ENCODE peak calls at places on chromosomes 6 and 20, in four cellular contexts. E is activated B cell treated with CpG ODN at 0.5 μM for 24 hours, L is GM20000, P is fibroblast of the aortic adventitia. D is an unnamed sample.

GRCh38 chr6:90790696-90791095 is 203.8 kb upstream of the MAP3K7 start:
- DNase-seq in P (peak), E (no peak), L (no peak), D (no peak)

GRCh38 chr6:79077680-79078056 is 386 bp downstream of the PHIP start:
- DNase-seq in E (no peak), P (no peak), L (peak), D (no peak)

GRCh38 chr20:21166801-21167200 is 40.9 kb downstream of the KIZ start:
- DNase-seq in P (no peak), L (no peak), E (no peak), D (no peak)

GRCh38 chr6:5590187-5590586 is 328.9 kb downstream of the FARS2 start:
- DNase-seq in P (no peak), L (no peak), E (no peak), D (no peak)

GRCh38 chr20:6632187-6632586 is 135.3 kb upstream of the BMP2 start:
- DNase-seq in L (no peak), P (no peak), E (no peak), D (no peak)

GRCh38 chr6:6704423-6705060 is 116.0 kb downstream of the LY86 start:
- DNase-seq in L (no peak), E (no peak), P (no peak), D (no peak)

GRCh38 chr6:54053893-54054391 is 57.3 kb upstream of the MLIP start:
- DNase-seq in L (no peak), P (peak), E (no peak), D (no peak)

GRCh38 chr6:136523196-136523595 is 27.0 kb downstream of the MAP7 start:
- DNase-seq in E (no peak), L (no peak), P (no peak), D (no peak)

GRCh38 chr20:58810879-58811250 is 39.8 kb downstream of the GNAS-AS1 start:
- DNase-seq in L (no peak), E (no peak), P (no peak), D (no peak)

GRCh38 chr6:113980937-113981554 is 10.1 kb upstream of the HDAC2 start:
- DNase-seq in L (peak), P (peak), E (no peak), D (no peak)

GRCh38 chr6:109816452-109817374 is 125.6 kb downstream of the FIG4 start:
- DNase-seq in L (no peak), P (no peak), E (no peak), D (no peak)

GRCh38 chr6:129680633-129681032 is 29.3 kb downstream of the ARHGAP18 start:
- DNase-seq in P (peak), L (no peak), E (no peak), D (no peak)

GRCh38 chr20:14334306-14334930 is 3.0 kb downstream of the FLRT3 start:
- DNase-seq in L (no peak), E (no peak), P (peak), D (peak)

GRCh38 chr6:168355716-168356522 is 36.3 kb upstream of the DACT2 start:
- DNase-seq in P (peak), E (no peak), L (no peak), D (peak)
- TF ChIP-seq CTCF in P (peak), E (no peak), L (no peak), D (peak)

GRCh38 chr6:20424679-20425078 is 23.0 kb downstream of the E2F3 start:
- DNase-seq in P (peak), E (no peak), L (no peak), D (no peak)

GRCh38 chr6:20432692-20433091 is 31.0 kb downstream of the E2F3 start:
- DNase-seq in P (no peak), E (no peak), L (no peak), D (no peak)

GRCh38 chr6:20433321-20433720 is 31.6 kb downstream of the E2F3 start:
- DNase-seq in E (no peak), P (no peak), L (no peak), D (no peak)

GRCh38 chr6:20426177-20427082 is 24.8 kb downstream of the E2F3 start:
- DNase-seq in P (no peak), E (no peak), L (no peak), D (no peak)

DNA sequence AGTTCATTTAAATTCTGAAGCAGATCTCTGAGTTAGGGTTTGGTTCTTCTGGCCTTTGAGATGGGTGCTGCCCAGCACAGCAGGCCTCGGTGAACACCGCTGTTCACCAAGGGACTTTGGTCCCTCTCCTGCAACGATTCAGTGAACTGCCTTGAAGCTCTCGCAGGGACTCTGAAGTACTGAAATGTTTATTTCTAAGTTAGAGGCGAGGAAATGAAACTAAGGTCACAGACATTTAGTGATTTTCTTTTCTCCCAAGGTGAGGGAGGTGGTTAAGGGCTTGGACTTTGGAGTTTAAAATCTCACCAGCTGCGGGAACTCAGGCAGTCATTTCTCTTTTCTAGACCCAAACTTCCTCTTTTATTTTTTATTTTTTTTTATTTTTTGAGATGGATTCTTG is 26.2 kb downstream of the E2F3 start:
- DNase-seq in E (no peak), L (peak), P (no peak), D (no peak)
- TF ChIP-seq CTCF in E (no peak), L (no peak), P (no peak), D (no peak)

GRCh38 chr6:14932485-14933178 is 313.2 kb upstream of the JARID2 start:
- DNase-seq in P (no peak), E (no peak), L (no peak), D (no peak)
- TF ChIP-seq CTCF in P (no peak), E (no peak), L (no peak), D (no peak)

GRCh38 chr6:167208819-167209576 is 51.2 kb upstream of the GPR31 start:
- DNase-seq in L (no peak), E (no peak), P (no peak), D (no peak)
- TF ChIP-seq CTCF in L (no peak), E (no peak), P (no peak), D (no peak)

GRCh38 chr6:37940074-37940847 is 120.7 kb downstream of the ZFAND3 start:
- DNase-seq in L (no peak), P (peak), E (no peak), D (no peak)
- TF ChIP-seq CTCF in L (no peak), P (no peak), E (no peak), D (no peak)

DNA sequence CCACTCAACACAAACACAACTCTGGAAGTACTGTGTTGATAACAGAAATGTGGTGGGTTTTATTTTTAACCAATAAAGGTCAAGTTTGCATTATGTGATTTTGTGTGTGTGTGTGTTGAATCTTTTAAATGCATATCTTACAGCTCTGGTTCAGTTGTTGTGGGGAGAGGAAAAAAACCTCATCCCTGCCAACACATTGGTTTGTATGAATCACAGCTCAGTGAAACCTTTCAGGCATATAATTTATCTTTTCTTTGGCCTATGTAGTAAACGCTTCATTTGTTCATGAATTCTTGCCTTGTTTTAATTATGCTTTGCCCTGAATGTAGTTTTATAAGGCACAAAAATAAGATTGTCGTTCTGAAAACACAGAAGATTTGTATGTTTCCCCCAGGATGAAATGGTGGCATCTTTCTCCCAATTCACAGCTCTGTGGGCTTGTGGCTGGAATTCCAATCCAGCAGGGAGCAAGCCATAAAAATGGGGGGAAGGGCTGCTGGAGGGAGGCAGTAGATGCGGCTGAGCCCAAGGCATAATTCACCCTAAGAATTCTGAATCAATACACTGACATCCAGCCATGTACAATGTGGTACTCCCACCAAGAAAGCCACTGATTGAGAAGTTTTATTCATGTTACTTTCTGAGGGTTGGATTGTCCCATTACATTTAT is 45.1 kb downstream of the BCAS1 start:
- DNase-seq in E (no peak), L (no peak), P (peak), D (no peak)
- TF ChIP-seq CTCF in E (no peak), L (no peak), P (no peak), D (no peak)

DNA sequence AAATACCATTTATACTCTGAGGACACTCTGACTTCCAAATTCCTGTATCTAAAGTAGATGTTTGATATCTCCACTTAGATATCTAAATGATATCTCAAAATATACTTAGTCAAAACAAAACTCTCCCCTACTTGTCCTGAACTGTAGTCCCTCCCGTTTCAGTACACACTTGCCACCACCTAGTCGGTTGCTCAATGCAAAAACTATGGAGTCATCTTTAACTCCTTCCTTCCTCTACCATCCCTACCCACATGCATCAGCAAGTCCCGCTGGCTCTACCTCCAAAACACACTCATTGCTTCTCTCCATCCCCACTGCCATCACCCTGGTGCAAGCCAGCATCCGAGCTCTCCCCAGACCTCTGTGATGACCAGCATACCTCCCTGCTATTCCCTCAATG is 13.2 kb downstream of the STX7 start:
- DNase-seq in P (no peak), E (no peak), L (no peak), D (no peak)
- TF ChIP-seq CTCF in P (no peak), E (no peak), L (no peak), D (no peak)